ENCODE peak calls at places on chromosomes 6 and 20, in six cellular contexts. T is right cardiac atrium, P is GM03348, B is left ventricle myocardium inferior, J is kidney glomerular epithelial cell, F is endothelial cell of umbilical vein. Y is an unnamed sample.

GRCh38 chr6:130993292-130993765 is 69.7 kb downstream of the EPB41L2 start:
- DNase-seq in T (peak), J (no peak), P (no peak), B (no peak), F (peak), Y (no peak)

GRCh38 chr6:16704706-16705402 is 56.4 kb downstream of the ATXN1 start:
- DNase-seq in J (peak), F (peak), P (peak), T (no peak), B (no peak), Y (no peak)

GRCh38 chr20:10739575-10739974 is 65.8 kb upstream of the JAG1 start:
- DNase-seq in F (peak), J (peak), P (peak), T (peak), B (no peak), Y (no peak)

GRCh38 chr6:156395276-156395675 is 381.9 kb upstream of the ARID1B start:
- DNase-seq in B (no peak), F (no peak), T (no peak), P (no peak), J (no peak), Y (peak)

GRCh38 chr20:37990571-37991151 is 42.6 kb downstream of the TTI1 start:
- DNase-seq in B (peak), F (peak), P (peak), J (peak), T (peak), Y (no peak)

GRCh38 chr20:57748601-57749130 is 38.9 kb upstream of the PMEPA1 start:
- DNase-seq in T (peak), J (peak), P (peak), F (peak), B (peak), Y (no peak)

GRCh38 chr6:170286934-170287265 is 4.0 kb downstream of the DLL1 start:
- DNase-seq in B (no peak), F (no peak), J (no peak), P (no peak), T (no peak), Y (no peak)

GRCh38 chr20:11140359-11140758 is 466.6 kb upstream of the JAG1 start:
- DNase-seq in T (no peak), J (peak), F (no peak), B (no peak), P (peak), Y (no peak)

GRCh38 chr20:58481541-58482021 is 33.6 kb downstream of the APCDD1L start:
- DNase-seq in J (no peak), T (peak), B (no peak), P (peak), F (peak), Y (no peak)

GRCh38 chr6:32369678-32370077 is 2.0 kb downstream of the TSBP1 start:
- DNase-seq in F (peak), J (peak), T (no peak), B (no peak), P (peak), Y (no peak)

GRCh38 chr6:36302227-36302976 is 32.5 kb downstream of the PNPLA1 start:
- DNase-seq in J (peak), T (peak), B (peak), P (peak), F (peak), Y (peak)